ENCODE peak calls at places on chromosomes 7 and 10, in five cellular contexts. G is GM12878, Y is HepG2, L is K562, U is H1. D is an unnamed sample.
A peak's percentile ranks its signal among the peaks of the same experiment; 100 is the strongest.

GRCh38 chr10:51698473-51699063 is 827 bp downstream of the CSTF2T start:
- DNase-seq in G (no peak), Y (no peak), L (no peak), U (no peak), D (no peak)

GRCh38 chr7:47739301-47739870 is 157.5 kb upstream of the TNS3 start:
- DNase-seq in G (no peak), Y (no peak), L (no peak), U (no peak), D (no peak)

GRCh38 chr7:27953777-27954176 is 213.8 kb downstream of the TAX1BP1 start:
- DNase-seq in G (no peak), Y (no peak), L (no peak), U (no peak), D (no peak)

GRCh38 chr7:129423700-129424410 is 10.4 kb upstream of the STRIP2 start:
- DNase-seq in G (no peak), Y (peak; percentile 12), L (peak; percentile 87), U (no peak), D (no peak)

GRCh38 chr10:95503012-95503411 is 58.2 kb downstream of the SORBS1 start:
- DNase-seq in G (no peak), Y (peak; percentile 64), L (no peak), U (no peak), D (no peak)

GRCh38 chr7:128861957-128862570 is 592 bp upstream of the ATP6V1F start:
- DNase-seq in G (no peak), Y (no peak), L (peak; percentile 42), U (no peak), D (no peak)

GRCh38 chr10:47261121-47261520 is 38.9 kb upstream of the GDF10 start:
- DNase-seq in G (peak; percentile 82), Y (no peak), L (no peak), U (peak; percentile 22), D (no peak)

GRCh38 chr7:133977409-133978274 is 149.5 kb upstream of the LRGUK start:
- DNase-seq in G (no peak), Y (no peak), L (no peak), U (no peak), D (no peak)

GRCh38 chr10:60446070-60446833 is 56.6 kb upstream of the ANK3 start:
- DNase-seq in G (no peak), Y (no peak), L (no peak), U (no peak), D (no peak)

GRCh38 chr10:60446855-60447254 is 57.2 kb upstream of the ANK3 start:
- DNase-seq in G (no peak), Y (no peak), L (no peak), U (no peak), D (no peak)

GRCh38 chr10:60444494-60445064 is 54.9 kb upstream of the ANK3 start:
- DNase-seq in G (no peak), Y (peak; percentile 4), L (peak; percentile 30), U (no peak), D (peak; percentile 18)

DNA sequence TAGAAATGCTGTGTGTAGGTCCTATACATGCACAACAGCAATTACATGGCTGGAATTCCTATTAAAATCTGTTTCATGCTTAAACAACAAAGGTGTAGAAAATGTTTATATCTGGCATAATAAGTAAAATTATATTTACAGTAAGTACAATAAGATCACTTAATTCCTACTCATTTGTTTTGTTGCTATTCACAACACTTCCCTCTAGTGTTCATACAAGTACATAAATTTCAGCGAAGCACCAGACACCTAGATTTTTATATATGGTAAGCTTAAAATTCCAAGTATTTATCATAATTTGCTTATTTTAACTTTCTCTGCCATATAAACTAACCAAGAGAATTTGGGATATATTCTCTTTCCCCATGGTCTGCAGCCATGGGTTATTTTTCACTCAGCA is 51.8 kb upstream of the ANK3 start:
- DNase-seq in G (no peak), Y (peak; percentile 7), L (peak; percentile 23), U (no peak), D (peak; percentile 6)
- TF ChIP-seq CEBPB in G (no peak), Y (no peak), L (no peak), U (no peak), D (no peak)

DNA sequence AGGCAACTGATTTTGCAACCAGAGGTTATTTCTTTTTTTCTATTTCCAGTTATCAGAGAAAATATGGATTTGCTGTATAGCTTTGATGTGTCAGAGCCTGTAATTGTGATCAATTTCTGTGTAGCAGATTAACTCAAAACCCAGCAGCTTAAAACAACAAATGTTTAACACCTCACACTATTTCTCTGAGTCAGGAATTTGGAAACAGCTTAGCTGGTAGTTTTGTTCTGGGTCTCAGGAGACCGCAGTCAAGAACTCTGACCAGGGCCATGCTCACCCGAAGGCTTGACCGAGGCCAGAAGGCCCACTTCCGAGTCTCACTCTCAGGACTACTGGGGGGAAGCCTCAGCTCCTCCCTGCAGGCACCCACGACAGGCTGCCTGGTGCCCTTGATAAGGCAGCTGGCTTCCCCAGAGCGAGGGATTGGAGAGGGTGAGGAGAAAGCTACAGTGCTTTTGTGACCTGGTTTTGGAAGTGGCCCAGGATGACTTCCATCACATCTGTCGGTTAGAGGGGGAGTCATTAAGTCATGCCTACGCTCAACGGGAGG is 105.6 kb upstream of the SHH start:
- DNase-seq in G (no peak), Y (no peak), L (peak; percentile 19), U (no peak), D (no peak)
- TF ChIP-seq ZNF274 in G (no peak), Y (no peak), L (no peak), U (no peak), D (no peak)

DNA sequence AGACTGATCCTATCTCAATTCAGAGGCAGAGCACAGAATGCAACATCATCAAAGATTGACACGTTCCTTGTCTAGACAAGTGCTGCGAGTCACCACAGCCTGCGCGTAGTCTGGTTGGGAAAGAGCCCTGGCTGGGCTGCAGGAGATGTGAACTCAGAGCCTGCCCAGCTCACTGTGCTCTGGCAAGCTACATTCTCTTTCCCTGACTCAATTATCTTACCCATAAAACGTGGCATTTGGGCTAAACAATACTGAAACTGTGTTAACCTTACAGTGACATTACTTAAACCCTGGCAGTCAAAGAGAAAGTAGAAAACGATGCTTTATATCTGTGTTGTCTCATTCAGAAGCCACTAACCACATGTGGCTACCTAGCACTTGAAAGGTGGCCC is 55.5 kb upstream of the FRMD4A start:
- DNase-seq in G (no peak), Y (no peak), L (no peak), U (no peak), D (no peak)
- TF ChIP-seq ATF3 in G (no peak), Y (no peak), L (no peak), U (no peak), D (no peak)

GRCh38 chr7:142880886-142881505 is 4.5 kb downstream of the TRPV6 start:
- DNase-seq in G (no peak), Y (peak; percentile 23), L (peak; percentile 76), U (peak; percentile 78), D (peak; percentile 37)
- TF ChIP-seq CEBPB in G (no peak), Y (no peak), L (no peak), U (no peak), D (no peak)

DNA sequence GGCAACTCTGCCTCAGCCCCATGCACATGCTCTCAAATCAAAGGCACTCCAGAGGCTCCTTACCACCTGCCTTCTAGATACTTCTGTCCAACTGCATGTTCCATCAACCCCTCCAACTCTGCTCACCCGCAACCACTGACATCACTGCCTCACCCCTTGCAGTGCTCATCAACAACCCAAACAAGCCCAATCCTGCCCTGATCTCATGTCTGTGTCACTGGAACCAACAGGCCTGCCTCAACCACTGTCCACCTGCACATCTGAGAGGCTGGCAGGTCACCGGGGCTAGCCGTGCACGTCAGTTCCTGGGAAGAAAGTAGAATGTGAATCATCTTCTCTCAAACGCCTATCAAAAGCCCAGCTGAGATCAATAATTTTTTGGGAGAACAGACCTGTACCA is 33.3 kb downstream of the CTBP2 start:
- DNase-seq in G (no peak), Y (no peak), L (no peak), U (no peak), D (no peak)
- TF ChIP-seq ZNF274 in G (no peak), Y (no peak), L (no peak), U (no peak), D (no peak)

GRCh38 chr10:71233491-71233892 is 21.1 kb downstream of the UNC5B start:
- DNase-seq in G (no peak), Y (no peak), L (no peak), U (no peak), D (no peak)
- TF ChIP-seq ATF3 in G (no peak), Y (no peak), L (no peak), U (no peak), D (no peak)

GRCh38 chr7:132081686-132082085 is 494.6 kb downstream of the PLXNA4 start:
- DNase-seq in G (no peak), Y (no peak), L (no peak), U (no peak), D (no peak)

GRCh38 chr7:132083126-132084123 is 492.8 kb downstream of the PLXNA4 start:
- DNase-seq in G (no peak), Y (no peak), L (no peak), U (no peak), D (no peak)

GRCh38 chr7:132080967-132081668 is 495.2 kb downstream of the PLXNA4 start:
- DNase-seq in G (no peak), Y (no peak), L (no peak), U (no peak), D (no peak)

GRCh38 chr7:132087421-132087820 is 488.8 kb downstream of the PLXNA4 start:
- DNase-seq in G (no peak), Y (no peak), L (no peak), U (no peak), D (no peak)

DNA sequence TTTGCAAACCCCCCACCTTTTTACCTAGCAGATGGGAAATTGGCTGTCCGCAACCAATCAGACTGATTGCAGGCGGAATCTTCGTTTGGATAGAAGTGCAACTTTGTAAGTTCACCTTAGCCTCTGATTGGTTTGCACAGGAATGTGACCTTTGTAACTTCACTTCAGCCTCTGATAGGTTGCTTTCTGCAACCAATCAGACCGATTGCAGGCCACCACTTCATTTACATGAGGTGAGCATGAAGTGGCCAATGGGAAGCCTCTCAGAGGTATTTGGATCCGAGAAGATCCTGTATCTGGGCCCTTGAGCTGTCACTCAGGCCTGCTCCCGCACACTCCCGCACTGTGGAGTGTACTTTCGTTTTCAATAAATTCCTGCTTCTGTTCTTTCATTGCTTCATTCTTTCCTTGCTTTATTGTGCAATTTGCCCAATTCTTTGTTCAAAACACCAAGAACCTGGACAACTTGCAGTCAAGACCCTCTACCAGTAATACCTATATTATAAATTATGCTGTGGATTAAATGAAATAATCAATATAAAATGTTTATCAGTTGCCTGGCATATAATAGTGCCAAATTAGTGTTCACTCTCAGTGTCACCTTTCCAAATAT is 491.4 kb downstream of the PLXNA4 start:
- DNase-seq in G (no peak), Y (peak; percentile 21), L (peak; percentile 53), U (no peak), D (peak; percentile 19)
- TF ChIP-seq CEBPB in G (no peak), Y (peak; percentile 30), L (peak; percentile 83), U (peak; percentile 19), D (no peak)

GRCh38 chr10:3172081-3172445 is 519 bp downstream of the PITRM1 start:
- DNase-seq in G (no peak), Y (peak; percentile 9), L (peak; percentile 33), U (no peak), D (peak; percentile 6)
- TF ChIP-seq ZNF274 in G (no peak), Y (no peak), L (no peak), U (no peak), D (no peak)

D was measured in HCT116.